ENCODE peak calls at places on chromosomes 11 and 22, in six cellular contexts. N, V, K, Z, O and X are unnamed samples.

GRCh38 chr11:47514825-47515647 is 37.9 kb downstream of the CELF1 start:
- DNase-seq in Z (peak), N (no peak), K (peak), V (peak), O (no peak), X (no peak)

GRCh38 chr11:1083621-1084551 is 9.2 kb downstream of the MUC2 start:
- DNase-seq in O (no peak), V (no peak), N (no peak), K (no peak), Z (no peak), X (no peak)

GRCh38 chr11:10326080-10326964 is 21.4 kb downstream of the ADM start:
- DNase-seq in V (no peak), O (peak), N (no peak), Z (peak), K (no peak), X (no peak)

GRCh38 chr22:24153959-24154358 is 27.3 kb upstream of the SUSD2 start:
- DNase-seq in V (no peak), Z (no peak), O (no peak), N (no peak), K (no peak), X (no peak)

GRCh38 chr11:122277553-122277952 is 161.5 kb upstream of the BLID start:
- DNase-seq in V (no peak), K (no peak), Z (no peak), N (no peak), O (no peak), X (no peak)

GRCh38 chr11:1631066-1631568 is 1.5 kb downstream of the KRTAP5-5 start:
- DNase-seq in Z (no peak), V (no peak), O (no peak), K (no peak), N (no peak), X (no peak)

GRCh38 chr22:29636751-29637150 is 33.3 kb downstream of the NF2 start:
- DNase-seq in Z (no peak), N (no peak), O (no peak), K (no peak), V (no peak), X (no peak)

GRCh38 chr22:31296258-31296657 is 4.0 kb upstream of the PIK3IP1 start:
- DNase-seq in V (peak), Z (peak), N (no peak), K (no peak), O (no peak), X (no peak)